ENCODE peak calls at places on chromosomes 13 and 19, in six cellular contexts. One of them, this sample, is unnamed.

GRCh38 chr13:29543230-29544215 is 52.0 kb downstream of the SLC7A1 start:
- DNase-seq in cardiac muscle cell: peak; percentile 29
- DNase-seq in left lung: no peak
- DNase-seq in stomach: no peak
- DNase-seq in left ventricle myocardium inferior: no peak
- DNase-seq in CD8-positive, alpha-beta memory T cell: no peak
- DNase-seq in this sample: no peak

GRCh38 chr13:84050551-84050950 is 168.3 kb upstream of the SLITRK1 start:
- DNase-seq in cardiac muscle cell: no peak
- DNase-seq in left lung: no peak
- DNase-seq in stomach: no peak
- DNase-seq in left ventricle myocardium inferior: no peak
- DNase-seq in CD8-positive, alpha-beta memory T cell: no peak
- DNase-seq in this sample: no peak

GRCh38 chr13:104106705-104107393 is 1040.6 kb upstream of the SLC10A2 start:
- DNase-seq in cardiac muscle cell: peak; percentile 77
- DNase-seq in left lung: no peak
- DNase-seq in stomach: no peak
- DNase-seq in left ventricle myocardium inferior: no peak
- DNase-seq in CD8-positive, alpha-beta memory T cell: no peak
- DNase-seq in this sample: no peak

GRCh38 chr13:46168341-46168740 is 13.6 kb downstream of the LCP1 start:
- DNase-seq in cardiac muscle cell: peak; percentile 43
- DNase-seq in left lung: peak; percentile 65
- DNase-seq in stomach: no peak
- DNase-seq in left ventricle myocardium inferior: no peak
- DNase-seq in CD8-positive, alpha-beta memory T cell: peak; percentile 63
- DNase-seq in this sample: peak; percentile 67

GRCh38 chr13:21590231-21590630 is 13.7 kb downstream of the MICU2 start:
- DNase-seq in cardiac muscle cell: no peak
- DNase-seq in left lung: no peak
- DNase-seq in stomach: no peak
- DNase-seq in left ventricle myocardium inferior: no peak
- DNase-seq in CD8-positive, alpha-beta memory T cell: no peak
- DNase-seq in this sample: no peak

GRCh38 chr19:14391156-14391821 is 10.0 kb downstream of the ADGRE5 start:
- DNase-seq in cardiac muscle cell: no peak
- DNase-seq in left lung: no peak
- DNase-seq in stomach: no peak
- DNase-seq in left ventricle myocardium inferior: no peak
- DNase-seq in CD8-positive, alpha-beta memory T cell: no peak
- DNase-seq in this sample: no peak

GRCh38 chr13:101454767-101455166 is 2.3 kb downstream of the ITGBL1 start:
- DNase-seq in cardiac muscle cell: peak; percentile 3
- DNase-seq in left lung: no peak
- DNase-seq in stomach: no peak
- DNase-seq in left ventricle myocardium inferior: no peak
- DNase-seq in CD8-positive, alpha-beta memory T cell: no peak
- DNase-seq in this sample: no peak

GRCh38 chr13:74774252-74774651 is 640.0 kb upstream of the KLF12 start:
- DNase-seq in cardiac muscle cell: peak; percentile 49
- DNase-seq in left lung: no peak
- DNase-seq in stomach: no peak
- DNase-seq in left ventricle myocardium inferior: no peak
- DNase-seq in CD8-positive, alpha-beta memory T cell: no peak
- DNase-seq in this sample: no peak

GRCh38 chr13:113785051-113786010 is 26.3 kb downstream of the TMEM255B start:
- DNase-seq in cardiac muscle cell: peak; percentile 19
- DNase-seq in left lung: no peak
- DNase-seq in stomach: no peak
- DNase-seq in left ventricle myocardium inferior: no peak
- DNase-seq in CD8-positive, alpha-beta memory T cell: no peak
- DNase-seq in this sample: no peak

GRCh38 chr13:90768116-90768515 is 579.4 kb upstream of the MIR17HG start:
- DNase-seq in cardiac muscle cell: no peak
- DNase-seq in left lung: no peak
- DNase-seq in stomach: no peak
- DNase-seq in left ventricle myocardium inferior: no peak
- DNase-seq in CD8-positive, alpha-beta memory T cell: no peak
- DNase-seq in this sample: no peak

GRCh38 chr19:28305513-28305912 is 907.4 kb downstream of the UQCRFS1 start:
- DNase-seq in cardiac muscle cell: no peak
- DNase-seq in left lung: no peak
- DNase-seq in stomach: no peak
- DNase-seq in left ventricle myocardium inferior: no peak
- DNase-seq in CD8-positive, alpha-beta memory T cell: no peak
- DNase-seq in this sample: no peak

GRCh38 chr13:49307365-49307764 is 59.6 kb downstream of the CDADC1 start:
- DNase-seq in cardiac muscle cell: no peak
- DNase-seq in left lung: no peak
- DNase-seq in stomach: no peak
- DNase-seq in left ventricle myocardium inferior: no peak
- DNase-seq in CD8-positive, alpha-beta memory T cell: no peak
- DNase-seq in this sample: peak; percentile 86

GRCh38 chr13:49356224-49356623 is 87.6 kb downstream of the CAB39L start:
- DNase-seq in cardiac muscle cell: peak; percentile 62
- DNase-seq in left lung: no peak
- DNase-seq in stomach: no peak
- DNase-seq in left ventricle myocardium inferior: no peak
- DNase-seq in CD8-positive, alpha-beta memory T cell: no peak
- DNase-seq in this sample: no peak

GRCh38 chr13:34044660-34045080 is 226.7 kb downstream of the RFC3 start:
- DNase-seq in cardiac muscle cell: peak; percentile 63
- DNase-seq in left lung: no peak
- DNase-seq in stomach: no peak
- DNase-seq in left ventricle myocardium inferior: no peak
- DNase-seq in CD8-positive, alpha-beta memory T cell: no peak
- DNase-seq in this sample: no peak

GRCh38 chr19:30664358-30665058 is 292.3 kb downstream of the ZNF536 start:
- DNase-seq in cardiac muscle cell: peak; percentile 8
- DNase-seq in left lung: no peak
- DNase-seq in stomach: peak; percentile 58
- DNase-seq in left ventricle myocardium inferior: peak; percentile 63
- DNase-seq in CD8-positive, alpha-beta memory T cell: no peak
- DNase-seq in this sample: no peak

GRCh38 chr13:46297338-46297737 is 85.6 kb downstream of the LRRC63 start:
- DNase-seq in cardiac muscle cell: peak; percentile 58
- DNase-seq in left lung: no peak
- DNase-seq in stomach: no peak
- DNase-seq in left ventricle myocardium inferior: no peak
- DNase-seq in CD8-positive, alpha-beta memory T cell: no peak
- DNase-seq in this sample: no peak

GRCh38 chr19:35874392-35874930 is 6.1 kb downstream of the APLP1 start:
- DNase-seq in cardiac muscle cell: no peak
- DNase-seq in left lung: no peak
- DNase-seq in stomach: no peak
- DNase-seq in left ventricle myocardium inferior: no peak
- DNase-seq in CD8-positive, alpha-beta memory T cell: no peak
- DNase-seq in this sample: no peak

GRCh38 chr13:45362939-45363338 is 22.0 kb upstream of the TPT1 start:
- DNase-seq in cardiac muscle cell: no peak
- DNase-seq in left lung: no peak
- DNase-seq in stomach: no peak
- DNase-seq in left ventricle myocardium inferior: no peak
- DNase-seq in CD8-positive, alpha-beta memory T cell: no peak
- DNase-seq in this sample: no peak

GRCh38 chr13:30736921-30737320 is 1.6 kb downstream of the ALOX5AP start:
- DNase-seq in cardiac muscle cell: no peak
- DNase-seq in left lung: no peak
- DNase-seq in stomach: no peak
- DNase-seq in left ventricle myocardium inferior: no peak
- DNase-seq in CD8-positive, alpha-beta memory T cell: no peak
- DNase-seq in this sample: no peak
- H3K4me1 ChIP-seq in cardiac muscle cell: no peaks in the 10 kb centered on the region
- H3K4me1 ChIP-seq in left lung: peaks cover 67% of the 10 kb centered on the region
- H3K4me1 ChIP-seq in stomach: peaks cover 8% of the 10 kb centered on the region
- H3K4me1 ChIP-seq in left ventricle myocardium inferior: no peaks in the 10 kb centered on the region
- H3K4me1 ChIP-seq in CD8-positive, alpha-beta memory T cell: peaks cover 59% of the 10 kb centered on the region
- H3K4me1 ChIP-seq in this sample: no peaks in the 10 kb centered on the region

DNA sequence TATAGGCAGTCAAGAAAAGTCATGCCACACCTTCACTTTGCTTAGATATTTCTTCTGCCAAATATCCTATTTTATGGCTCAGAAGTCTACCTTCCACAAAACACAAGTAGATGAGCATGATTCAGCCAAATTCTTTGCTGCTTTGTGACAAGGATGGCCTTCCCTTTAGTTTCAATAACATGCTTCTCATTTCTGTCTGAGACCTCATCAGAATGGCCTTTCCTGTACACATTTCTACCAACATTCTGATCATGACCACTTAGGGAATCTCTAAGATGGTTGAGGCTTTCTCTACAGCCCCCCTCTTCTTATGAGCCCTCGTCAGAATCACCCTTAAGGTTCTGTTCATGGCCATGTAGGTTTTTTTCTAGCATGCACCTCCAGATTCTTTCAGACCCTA is 96.2 kb downstream of the COL4A2 start:
- DNase-seq in cardiac muscle cell: no peak
- DNase-seq in left lung: no peak
- DNase-seq in stomach: no peak
- DNase-seq in left ventricle myocardium inferior: no peak
- DNase-seq in CD8-positive, alpha-beta memory T cell: no peak
- DNase-seq in this sample: no peak
- H3K4me1 ChIP-seq in cardiac muscle cell: peaks cover 19% of the 10 kb centered on the region
- H3K4me1 ChIP-seq in left lung: peaks cover 4% of the 10 kb centered on the region
- H3K4me1 ChIP-seq in stomach: peaks cover 22% of the 10 kb centered on the region
- H3K4me1 ChIP-seq in left ventricle myocardium inferior: peaks cover 82% of the 10 kb centered on the region
- H3K4me1 ChIP-seq in CD8-positive, alpha-beta memory T cell: no peaks in the 10 kb centered on the region
- H3K4me1 ChIP-seq in this sample: peaks cover 15% of the 10 kb centered on the region

DNA sequence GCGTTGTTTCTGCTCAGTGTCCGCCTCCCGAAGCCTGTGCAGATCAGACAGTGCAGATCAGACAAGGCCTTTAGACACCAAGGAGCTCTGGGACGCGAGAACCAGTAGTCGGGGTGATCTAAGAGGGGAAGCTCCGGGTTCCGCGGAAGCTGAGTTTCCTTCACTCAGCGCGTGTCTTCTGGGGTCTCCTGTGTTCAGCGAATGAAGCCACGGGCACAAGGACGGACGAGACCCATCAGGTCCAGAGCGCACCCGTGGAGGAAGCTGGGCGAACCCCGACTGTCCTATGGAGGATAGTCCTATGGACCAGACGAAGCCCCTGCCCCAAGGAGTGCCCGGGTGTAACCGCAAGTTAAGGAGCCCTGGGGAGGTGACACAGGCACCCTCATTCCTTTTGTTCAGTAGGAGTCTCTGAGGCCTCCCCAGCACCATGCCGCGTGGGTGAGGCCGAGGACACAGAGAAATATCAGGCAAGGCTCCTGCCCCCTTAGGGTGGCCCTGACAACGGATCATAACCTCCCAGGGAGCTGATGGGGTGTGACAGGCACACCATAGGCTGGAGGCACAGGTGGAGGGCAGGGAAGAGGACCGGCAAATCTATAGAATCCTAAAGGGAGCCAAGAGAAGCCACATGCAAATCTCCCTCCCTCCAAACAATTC is 614 bp upstream of the TMEM238 start:
- DNase-seq in cardiac muscle cell: no peak
- DNase-seq in left lung: no peak
- DNase-seq in stomach: no peak
- DNase-seq in left ventricle myocardium inferior: no peak
- DNase-seq in CD8-positive, alpha-beta memory T cell: no peak
- DNase-seq in this sample: peak; percentile 31
- H3K4me1 ChIP-seq in cardiac muscle cell: peaks cover 20% of the 10 kb centered on the region
- H3K4me1 ChIP-seq in left lung: peaks cover 55% of the 10 kb centered on the region
- H3K4me1 ChIP-seq in stomach: peaks cover 43% of the 10 kb centered on the region
- H3K4me1 ChIP-seq in left ventricle myocardium inferior: peaks cover 57% of the 10 kb centered on the region
- H3K4me1 ChIP-seq in CD8-positive, alpha-beta memory T cell: peaks cover 52% of the 10 kb centered on the region
- H3K4me1 ChIP-seq in this sample: peaks cover 17% of the 10 kb centered on the region

GRCh38 chr19:38617764-38618589 is at the start of gene MAP4K1:
- DNase-seq in cardiac muscle cell: no peak
- DNase-seq in left lung: peak; percentile 67
- DNase-seq in stomach: peak; percentile 53
- DNase-seq in left ventricle myocardium inferior: peak; percentile 37
- DNase-seq in CD8-positive, alpha-beta memory T cell: peak; percentile 57
- DNase-seq in this sample: peak; percentile 28
- H3K4me1 ChIP-seq in cardiac muscle cell: peaks cover 12% of the 10 kb centered on the region
- H3K4me1 ChIP-seq in left lung: peaks cover 28% of the 10 kb centered on the region
- H3K4me1 ChIP-seq in stomach: peaks cover 16% of the 10 kb centered on the region
- H3K4me1 ChIP-seq in left ventricle myocardium inferior: peaks cover 32% of the 10 kb centered on the region
- H3K4me1 ChIP-seq in CD8-positive, alpha-beta memory T cell: peaks cover 49% of the 10 kb centered on the region
- H3K4me1 ChIP-seq in this sample: no peaks in the 10 kb centered on the region

DNA sequence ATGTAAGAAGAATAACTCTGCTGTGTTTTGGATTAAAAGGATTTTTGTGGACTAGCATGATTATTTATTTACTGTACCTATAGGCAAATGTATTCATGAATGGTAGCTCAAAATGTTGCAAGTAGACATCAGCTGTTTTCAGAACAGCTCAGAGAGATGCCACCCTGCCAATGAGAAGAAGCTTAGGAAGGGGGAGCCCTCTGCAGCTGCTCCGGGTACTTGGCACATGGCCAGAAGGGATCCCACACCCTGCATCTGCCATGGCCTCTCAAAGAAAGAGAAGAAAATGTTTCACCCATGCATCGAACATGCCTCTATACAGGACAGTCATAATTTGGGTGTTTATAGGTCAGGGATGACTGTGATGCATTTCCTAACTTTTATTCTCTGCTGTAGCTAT is 30.5 kb upstream of the MBNL2 start:
- DNase-seq in cardiac muscle cell: no peak
- DNase-seq in left lung: no peak
- DNase-seq in stomach: no peak
- DNase-seq in left ventricle myocardium inferior: no peak
- DNase-seq in CD8-positive, alpha-beta memory T cell: no peak
- DNase-seq in this sample: no peak
- H3K4me1 ChIP-seq in cardiac muscle cell: no peaks in the 10 kb centered on the region
- H3K4me1 ChIP-seq in left lung: peaks cover 4% of the 10 kb centered on the region
- H3K4me1 ChIP-seq in stomach: no peaks in the 10 kb centered on the region
- H3K4me1 ChIP-seq in left ventricle myocardium inferior: peaks cover 9% of the 10 kb centered on the region
- H3K4me1 ChIP-seq in CD8-positive, alpha-beta memory T cell: no peaks in the 10 kb centered on the region
- H3K4me1 ChIP-seq in this sample: no peaks in the 10 kb centered on the region

GRCh38 chr13:77016241-77016812 is 10.6 kb downstream of the FBXL3 start:
- DNase-seq in cardiac muscle cell: peak; percentile 13
- DNase-seq in left lung: no peak
- DNase-seq in stomach: no peak
- DNase-seq in left ventricle myocardium inferior: no peak
- DNase-seq in CD8-positive, alpha-beta memory T cell: no peak
- DNase-seq in this sample: no peak
- H3K4me1 ChIP-seq in cardiac muscle cell: no peaks in the 10 kb centered on the region
- H3K4me1 ChIP-seq in left lung: peaks cover 48% of the 10 kb centered on the region
- H3K4me1 ChIP-seq in stomach: peaks cover 8% of the 10 kb centered on the region
- H3K4me1 ChIP-seq in left ventricle myocardium inferior: peaks cover 76% of the 10 kb centered on the region
- H3K4me1 ChIP-seq in CD8-positive, alpha-beta memory T cell: peaks cover 22% of the 10 kb centered on the region
- H3K4me1 ChIP-seq in this sample: peaks cover 24% of the 10 kb centered on the region

This sample was measured in uterus.